ENCODE peak calls at places on chromosome 22, in four cellular contexts. D is K562, O is GM12878, R is HL-60. C is an unnamed sample.

GRCh38 chr22:21942407-21942895 is 10.2 kb downstream of the PPM1F start:
- DNase-seq in D (no peak), O (no peak), R (no peak), C (no peak)

GRCh38 chr22:22878801-22879674 is 8.6 kb upstream of the IGLL5 start:
- DNase-seq in D (no peak), O (no peak), R (no peak), C (no peak)

GRCh38 chr22:27573992-27574391 is 227.6 kb downstream of the MN1 start:
- DNase-seq in D (no peak), O (no peak), R (no peak), C (no peak)

GRCh38 chr22:32986773-32987050 is 71.5 kb downstream of the SYN3 start:
- DNase-seq in D (no peak), O (no peak), R (no peak), C (no peak)

GRCh38 chr22:24189249-24190158 is 8.2 kb downstream of the SUSD2 start:
- DNase-seq in D (peak; percentile 56), O (no peak), R (no peak), C (peak; percentile 91)

GRCh38 chr22:50486561-50487289 is at the start of gene MIOX:
- DNase-seq in D (peak; percentile 14), O (no peak), R (no peak), C (no peak)

GRCh38 chr22:31082606-31083376 is 1.7 kb downstream of the SMTN start:
- DNase-seq in D (peak; percentile 85), O (no peak), R (peak; percentile 34), C (peak; percentile 79)

GRCh38 chr22:30129636-30130035 is 49.4 kb downstream of the HORMAD2 start:
- DNase-seq in D (no peak), O (no peak), R (no peak), C (no peak)

GRCh38 chr22:33524511-33525270 is 395.6 kb downstream of the LARGE1 start:
- DNase-seq in D (no peak), O (no peak), R (no peak), C (no peak)

GRCh38 chr22:20572132-20572802 is 64.9 kb downstream of the MED15 start:
- DNase-seq in D (no peak), O (no peak), R (no peak), C (no peak)

GRCh38 chr22:31575190-31575589 is 78.9 kb downstream of the SFI1 start:
- DNase-seq in D (no peak), O (no peak), R (no peak), C (no peak)

GRCh38 chr22:42688241-42688913 is 32.3 kb downstream of the A4GALT start:
- DNase-seq in D (peak; percentile 45), O (no peak), R (no peak), C (no peak)

GRCh38 chr22:50599816-50600454 is 658 bp upstream of the MAPK8IP2 start:
- DNase-seq in D (peak; percentile 58), O (no peak), R (no peak), C (no peak)

GRCh38 chr22:32465661-32466060 is 1.4 kb upstream of the BPIFC start:
- DNase-seq in D (no peak), O (no peak), R (no peak), C (no peak)

GRCh38 chr22:26589845-26590524 is at the start of gene TPST2:
- DNase-seq in D (peak; percentile 80), O (no peak), R (no peak), C (no peak)

GRCh38 chr22:46064236-46064965 is 85.9 kb upstream of the PPARA start:
- DNase-seq in D (no peak), O (no peak), R (no peak), C (no peak)
- TF ChIP-seq GABPA in D (no peak), O (no peak), R (no peak), C (no peak)

GRCh38 chr22:46057206-46057605 is 80.2 kb upstream of the WNT7B start:
- DNase-seq in D (no peak), O (no peak), R (no peak), C (no peak)

GRCh38 chr22:46056169-46057041 is 79.4 kb upstream of the WNT7B start:
- DNase-seq in D (no peak), O (no peak), R (no peak), C (no peak)

GRCh38 chr22:46055851-46056168 is 78.8 kb upstream of the WNT7B start:
- DNase-seq in D (no peak), O (no peak), R (no peak), C (no peak)

GRCh38 chr22:46058591-46059519 is 81.9 kb upstream of the WNT7B start:
- DNase-seq in D (no peak), O (no peak), R (no peak), C (no peak)

GRCh38 chr22:46057762-46058420 is 80.9 kb upstream of the WNT7B start:
- DNase-seq in D (no peak), O (peak; percentile 56), R (no peak), C (no peak)
- H3K4me3 ChIP-seq in D (no peak overlapping the region), O (peak overlapping the region; percentile 25), R (no peak overlapping the region), C (no peak overlapping the region)

DNA sequence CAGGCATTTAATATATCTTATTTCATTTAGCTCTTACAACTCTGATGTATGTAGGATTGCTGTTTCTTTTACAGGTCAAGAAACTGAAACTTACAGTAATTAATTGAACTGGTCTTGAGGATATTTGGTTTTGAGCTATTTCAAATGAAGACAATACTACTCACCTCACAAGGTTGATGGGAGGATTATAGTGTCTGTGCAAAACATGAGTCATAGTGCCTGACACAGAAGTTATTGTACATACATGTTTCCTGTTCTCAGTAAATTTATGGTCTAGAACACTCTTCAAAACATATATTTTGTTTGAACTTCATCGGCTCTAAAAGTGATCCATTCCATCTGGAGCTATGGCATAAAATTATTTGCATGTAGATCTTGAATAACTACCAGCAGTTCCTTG is 61.9 kb downstream of the CECR2 start:
- DNase-seq in D (no peak), O (no peak), R (no peak), C (no peak)
- TF ChIP-seq GABPA in D (no peak), O (no peak), R (no peak), C (no peak)

GRCh38 chr22:36899498-36899897 is 13.9 kb upstream of the CSF2RB start:
- DNase-seq in D (no peak), O (no peak), R (no peak), C (no peak)
- H3K4me3 ChIP-seq in D (no peak overlapping the region), O (no peak overlapping the region), R (no peak overlapping the region), C (no peak overlapping the region)

GRCh38 chr22:39317084-39317755 is 2.2 kb downstream of the RPL3 start:
- DNase-seq in D (no peak), O (no peak), R (peak; percentile 52), C (no peak)
- TF ChIP-seq GABPA in D (no peak), O (no peak), R (no peak), C (no peak)

DNA sequence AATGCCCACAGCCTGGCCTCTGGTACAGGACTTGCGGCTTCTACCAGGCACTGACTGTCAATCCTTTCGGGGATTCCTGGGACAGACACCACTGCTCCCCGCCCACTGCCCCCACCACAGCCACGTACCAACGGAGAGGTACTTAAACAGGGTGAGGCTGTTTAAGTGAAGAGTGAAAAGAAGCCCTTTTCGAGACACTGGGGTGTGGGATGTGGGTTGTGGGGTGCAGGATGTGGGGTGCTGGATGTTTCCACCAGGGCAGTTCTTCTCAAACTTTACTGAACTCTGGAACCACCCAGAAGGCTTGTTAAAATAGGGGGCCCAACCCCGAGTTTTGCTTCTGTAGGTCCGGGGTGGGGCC is 34.2 kb upstream of the PRR5 start:
- DNase-seq in D (no peak), O (no peak), R (no peak), C (no peak)
- H3K4me3 ChIP-seq in D (peak overlapping the region; percentile 32), O (no peak overlapping the region), R (no peak overlapping the region), C (peak overlapping the region; percentile 64)